ENCODE peak calls at places on chromosome 6, in four cellular contexts. T, W, U and M are unnamed samples.

GRCh38 chr6:153616506-153616905 is 422.5 kb upstream of the OPRM1 start:
- DNase-seq in T (no peak), W (no peak), U (no peak), M (no peak)

GRCh38 chr6:164152611-164153010 is 738.1 kb downstream of the QKI start:
- DNase-seq in T (no peak), W (no peak), U (no peak), M (no peak)

GRCh38 chr6:139402935-139403386 is 28.5 kb upstream of the CITED2 start:
- DNase-seq in T (no peak), W (no peak), U (no peak), M (peak; percentile 93)

GRCh38 chr6:141265748-141266647 is 866.7 kb upstream of the GJE1 start:
- DNase-seq in T (no peak), W (peak; percentile 7), U (no peak), M (no peak)

GRCh38 chr6:15088904-15089568 is 156.8 kb upstream of the JARID2 start:
- DNase-seq in T (no peak), W (no peak), U (peak; percentile 83), M (no peak)

GRCh38 chr6:127420558-127420957 is 38.6 kb downstream of the KIAA0408 start:
- DNase-seq in T (peak; percentile 71), W (peak; percentile 89), U (peak; percentile 62), M (peak; percentile 97)

GRCh38 chr6:87421576-87421975 is 13.8 kb downstream of the CFAP206 start:
- DNase-seq in T (no peak), W (no peak), U (no peak), M (no peak)

GRCh38 chr6:157024745-157025144 is 247.6 kb downstream of the ARID1B start:
- DNase-seq in T (no peak), W (no peak), U (no peak), M (no peak)

GRCh38 chr6:130928993-130929678 is 101.9 kb downstream of the SMLR1 start:
- DNase-seq in T (no peak), W (no peak), U (no peak), M (peak; percentile 91)

GRCh38 chr6:91079939-91080338 is 493.1 kb upstream of the MAP3K7 start:
- DNase-seq in T (no peak), W (no peak), U (no peak), M (no peak)

GRCh38 chr6:163620670-163621330 is 206.3 kb downstream of the QKI start:
- DNase-seq in T (no peak), W (no peak), U (no peak), M (peak; percentile 7)

GRCh38 chr6:117303323-117303722 is 38.0 kb downstream of the VGLL2 start:
- DNase-seq in T (no peak), W (no peak), U (no peak), M (no peak)

GRCh38 chr6:161444464-161444863 is 170.6 kb upstream of the AGPAT4 start:
- DNase-seq in T (no peak), W (no peak), U (peak; percentile 45), M (peak; percentile 24)

GRCh38 chr6:125346143-125346925 is 44.6 kb upstream of the HDDC2 start:
- DNase-seq in T (no peak), W (no peak), U (no peak), M (no peak)

GRCh38 chr6:155528982-155529453 is 73.4 kb upstream of the NOX3 start:
- DNase-seq in T (no peak), W (peak; percentile 95), U (no peak), M (peak; percentile 94)

GRCh38 chr6:156957931-156958547 is 180.9 kb downstream of the ARID1B start:
- DNase-seq in T (no peak), W (no peak), U (no peak), M (peak; percentile 35)

GRCh38 chr6:71287038-71287437 is 1.6 kb upstream of the OGFRL1 start:
- DNase-seq in T (no peak), W (no peak), U (no peak), M (peak; percentile 11)

GRCh38 chr6:7541175-7542064 is at the start of gene DSP:
- DNase-seq in T (peak; percentile 55), W (peak; percentile 96), U (no peak), M (no peak)

GRCh38 chr6:122808121-122808885 is 19.2 kb downstream of the SMPDL3A start:
- DNase-seq in T (no peak), W (no peak), U (no peak), M (no peak)

GRCh38 chr6:157036245-157036681 is 259.1 kb downstream of the ARID1B start:
- DNase-seq in T (no peak), W (no peak), U (peak; percentile 24), M (peak; percentile 48)

GRCh38 chr6:319177-320131 is 27.2 kb downstream of the DUSP22 start:
- DNase-seq in T (no peak), W (no peak), U (no peak), M (no peak)

GRCh38 chr6:134730013-134730412 is 219.9 kb downstream of the ALDH8A1 start:
- DNase-seq in T (no peak), W (no peak), U (no peak), M (no peak)

GRCh38 chr6:134535831-134536230 is 217.9 kb upstream of the SGK1 start:
- DNase-seq in T (no peak), W (no peak), U (no peak), M (peak; percentile 19)

GRCh38 chr6:166834049-166834448 is 122.3 kb downstream of the RNASET2 start:
- DNase-seq in T (no peak), W (no peak), U (no peak), M (no peak)

GRCh38 chr6:36442671-36443497 is at the start of the genes KCTD20 and PXT1:
- DNase-seq in T (peak; percentile 75), W (peak; percentile 86), U (peak; percentile 96), M (peak; percentile 88)

GRCh38 chr6:27091661-27092315 is 155.7 kb upstream of the PRSS16 start:
- DNase-seq in T (peak; percentile 72), W (peak; percentile 66), U (peak; percentile 87), M (peak; percentile 95)

GRCh38 chr6:138098306-138098705 is 8.9 kb downstream of the PERP start:
- DNase-seq in T (no peak), W (no peak), U (no peak), M (no peak)

GRCh38 chr6:140858381-140858971 is 1274.2 kb upstream of the GJE1 start:
- DNase-seq in T (no peak), W (no peak), U (no peak), M (peak; percentile 52)

GRCh38 chr6:154154389-154154967 is 115.4 kb downstream of the OPRM1 start:
- DNase-seq in T (no peak), W (peak; percentile 62), U (peak; percentile 25), M (peak; percentile 80)

GRCh38 chr6:17986656-17987575 is 519 bp downstream of the KIF13A start:
- DNase-seq in T (peak; percentile 46), W (peak; percentile 81), U (peak; percentile 68), M (peak; percentile 39)

GRCh38 chr6:8082954-8083858 is 19.0 kb upstream of the BLOC1S5 start:
- DNase-seq in T (peak; percentile 21), W (no peak), U (no peak), M (peak; percentile 96)

GRCh38 chr6:108115598-108116058 is 41.1 kb upstream of the OSTM1 start:
- DNase-seq in T (peak; percentile 63), W (peak; percentile 47), U (peak; percentile 63), M (peak; percentile 11)

GRCh38 chr6:162198072-162198471 is 529.5 kb downstream of the PRKN start:
- DNase-seq in T (no peak), W (no peak), U (no peak), M (no peak)

GRCh38 chr6:109457596-109457996 is 2.0 kb upstream of the MICAL1 start:
- DNase-seq in T (no peak), W (no peak), U (no peak), M (no peak)
- H3K4me1 ChIP-seq in T (peaks cover 14% of the 10 kb centered on the region), W (peaks cover 20% of the 10 kb centered on the region), U (peaks cover 5% of the 10 kb centered on the region), M (peaks cover 11% of the 10 kb centered on the region)

GRCh38 chr6:144583614-144583954 is 298.4 kb downstream of the UTRN start:
- DNase-seq in T (no peak), W (no peak), U (no peak), M (no peak)

GRCh38 chr6:144581807-144582537 is 296.8 kb downstream of the UTRN start:
- DNase-seq in T (peak; percentile 5), W (peak; percentile 35), U (peak; percentile 40), M (peak; percentile 44)

GRCh38 chr6:144586986-144587385 is 301.9 kb downstream of the UTRN start:
- DNase-seq in T (no peak), W (no peak), U (no peak), M (no peak)

GRCh38 chr6:144582939-144583613 is 297.9 kb downstream of the UTRN start:
- DNase-seq in T (no peak), W (no peak), U (peak; percentile 30), M (peak; percentile 30)

GRCh38 chr6:144585217-144585814 is 300.2 kb downstream of the UTRN start:
- DNase-seq in T (peak; percentile 1), W (peak; percentile 40), U (peak; percentile 27), M (peak; percentile 58)
- TF ChIP-seq MAZ in T (no peak), W (no peak), U (no peak), M (no peak)

GRCh38 chr6:13444604-13445003 is 42.8 kb downstream of the GFOD1 start:
- DNase-seq in T (no peak), W (no peak), U (no peak), M (no peak)

GRCh38 chr6:13445005-13445743 is 42.2 kb downstream of the GFOD1 start:
- DNase-seq in T (no peak), W (no peak), U (no peak), M (peak; percentile 64)

GRCh38 chr6:13447949-13448724 is 39.3 kb downstream of the GFOD1 start:
- DNase-seq in T (no peak), W (no peak), U (no peak), M (no peak)

GRCh38 chr6:13445744-13446115 is 41.7 kb downstream of the GFOD1 start:
- DNase-seq in T (no peak), W (no peak), U (no peak), M (no peak)

GRCh38 chr6:13446371-13446770 is 41.0 kb downstream of the GFOD1 start:
- DNase-seq in T (no peak), W (no peak), U (no peak), M (no peak)
- H3K4me1 ChIP-seq in T (no peaks in the 10 kb centered on the region), W (peaks cover 7% of the 10 kb centered on the region), U (no peaks in the 10 kb centered on the region), M (peaks cover 8% of the 10 kb centered on the region)

DNA sequence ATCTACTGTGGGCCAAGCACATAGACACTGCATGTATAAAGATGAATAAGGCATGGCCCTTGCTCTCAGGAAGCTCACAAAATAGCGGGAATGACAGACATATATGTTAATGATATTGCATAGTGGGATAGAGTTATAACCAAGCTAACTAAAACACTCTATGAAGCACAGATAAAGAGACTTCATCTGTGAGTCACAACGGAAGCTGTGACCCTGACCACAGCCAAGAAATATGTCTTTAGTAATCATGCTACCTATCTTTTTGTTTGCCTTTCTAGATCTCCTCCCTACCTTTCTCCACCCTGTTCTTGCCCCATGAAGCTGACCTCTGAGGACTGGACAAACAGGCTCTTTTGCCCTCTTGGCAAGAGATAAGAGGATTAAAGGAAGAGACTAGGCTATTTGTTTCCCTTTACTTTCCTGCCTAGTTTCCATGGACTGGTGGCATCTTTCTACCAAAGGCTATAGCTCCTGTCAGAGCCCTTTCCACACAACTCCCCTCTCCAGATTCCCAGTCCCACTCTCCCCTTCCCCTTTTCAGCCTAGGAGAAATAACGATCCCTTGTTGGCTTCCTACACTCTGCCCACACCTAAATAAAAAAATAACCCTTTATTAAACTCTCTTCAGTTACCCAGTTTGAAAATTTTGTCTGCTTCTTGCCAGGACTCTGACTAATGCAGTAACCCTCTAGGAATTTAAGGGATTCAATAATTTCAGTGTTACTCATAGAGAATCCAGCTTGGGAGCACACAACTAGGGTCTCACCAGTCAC is 504.9 kb upstream of the MARCKS start:
- DNase-seq in T (peak; percentile 33), W (peak; percentile 100), U (no peak), M (peak; percentile 84)
- TF ChIP-seq MAZ in T (no peak), W (no peak), U (no peak), M (no peak)

GRCh38 chr6:169940554-169941290 is 189.3 kb downstream of the ERMARD start:
- DNase-seq in T (no peak), W (no peak), U (no peak), M (no peak)
- H3K4me1 ChIP-seq in T (no peaks in the 10 kb centered on the region), W (peaks cover 4% of the 10 kb centered on the region), U (no peaks in the 10 kb centered on the region), M (no peaks in the 10 kb centered on the region)